ENCODE peak calls at places on chromosomes 16 and 17, in ten cellular contexts. H is mucosa of descending colon; Q is GM04504; R is SHP77 treated with DMSO at 0.1 percent for 48 hours; A is NCI-H1105; O is progenitor cell of endocrine pancreas; K is ascending aorta; F is CD14-positive monocyte; B is stimulated activated CD8-positive, alpha-beta memory T cell treated with anti-CD3 and anti-CD28 coated beads, Interleukin-4, amount 100 ng/mL, for 24 hours; E is Right ventricle myocardium superior. P is an unnamed sample.

GRCh38 chr16:50304467-50305440 is 38.4 kb downstream of the ADCY7 start:
- DNase-seq in H (peak), Q (no peak), R (no peak), A (no peak), O (no peak), K (no peak), F (no peak), B (no peak), E (peak), P (no peak)

GRCh38 chr16:55471448-55472097 is 7.4 kb upstream of the MMP2 start:
- DNase-seq in H (no peak), Q (peak), R (no peak), A (no peak), O (no peak), K (no peak), F (no peak), B (no peak), E (no peak), P (no peak)

GRCh38 chr16:106623-107324 is 28.7 kb downstream of the MPG start:
- DNase-seq in H (no peak), Q (peak), R (peak), A (peak), O (no peak), K (no peak), F (peak), B (no peak), E (no peak), P (no peak)

GRCh38 chr17:77725851-77726250 is 232.7 kb upstream of the TNRC6C start:
- DNase-seq in H (no peak), Q (no peak), R (no peak), A (no peak), O (no peak), K (no peak), F (no peak), B (no peak), E (no peak), P (no peak)

GRCh38 chr17:5582177-5582885 is 2.0 kb downstream of the NLRP1 start:
- DNase-seq in H (no peak), Q (no peak), R (no peak), A (no peak), O (no peak), K (no peak), F (no peak), B (no peak), E (no peak), P (no peak)

GRCh38 chr16:74560912-74561311 is 46.0 kb downstream of the GLG1 start:
- DNase-seq in H (no peak), Q (no peak), R (no peak), A (no peak), O (no peak), K (no peak), F (no peak), B (no peak), E (no peak), P (peak)

GRCh38 chr16:65524997-65525396 is 403.1 kb upstream of the CDH11 start:
- DNase-seq in H (no peak), Q (no peak), R (no peak), A (no peak), O (no peak), K (no peak), F (no peak), B (no peak), E (no peak), P (no peak)

GRCh38 chr17:26731005-26731921 is 562.7 kb upstream of the WSB1 start:
- DNase-seq in H (no peak), Q (no peak), R (no peak), A (no peak), O (no peak), K (no peak), F (no peak), B (no peak), E (no peak), P (no peak)

GRCh38 chr16:87592018-87592712 is 10.1 kb upstream of the JPH3 start:
- DNase-seq in H (no peak), Q (no peak), R (no peak), A (no peak), O (no peak), K (no peak), F (no peak), B (no peak), E (peak), P (no peak)

GRCh38 chr17:30858556-30859250 is 26.9 kb downstream of the ATAD5 start:
- DNase-seq in H (no peak), Q (peak), R (no peak), A (no peak), O (no peak), K (no peak), F (no peak), B (no peak), E (no peak), P (no peak)

GRCh38 chr16:87778830-87779579 is 13.2 kb upstream of the KLHDC4 start:
- DNase-seq in H (peak), Q (peak), R (peak), A (peak), O (peak), K (peak), F (peak), B (peak), E (peak), P (peak)

P was measured in left ventricle myocardium inferior.